ENCODE peak calls at places on chromosome 17, in ten cellular contexts. Q is lower lobe of right lung; M is MM.1S; J is stomach; D is CD4-positive, alpha-beta T cell; O is choroid plexus epithelial cell; H is IMR-90; S is HFF-Myc; Y is GM13977; T is B cell. N is an unnamed sample.

GRCh38 chr17:2798679-2799078 is 2.4 kb downstream of the RAP1GAP2 start:
- DNase-seq in M (no peak), D (no peak), J (no peak), O (no peak), Y (no peak), H (no peak), Q (no peak), S (no peak), T (no peak), N (no peak)

GRCh38 chr17:62787358-62787757 is 20.8 kb downstream of the MARCHF10 start:
- DNase-seq in H (peak), Q (no peak), M (no peak), T (no peak), Y (no peak), O (peak), D (no peak), J (no peak), S (no peak), N (no peak)

GRCh38 chr17:10318540-10318939 is 54.3 kb downstream of the MYH13 start:
- DNase-seq in J (no peak), Y (no peak), T (no peak), D (no peak), Q (no peak), O (no peak), S (no peak), M (no peak), H (no peak), N (no peak)

GRCh38 chr17:17109896-17110295 is 67.6 kb downstream of the MPRIP start:
- DNase-seq in Y (no peak), D (peak), H (no peak), Q (peak), J (peak), O (no peak), T (peak), S (no peak), M (no peak), N (no peak)

GRCh38 chr17:3533752-3534151 is 23.9 kb downstream of the TRPV3 start:
- DNase-seq in J (no peak), O (no peak), S (no peak), M (no peak), D (no peak), Q (no peak), Y (no peak), T (no peak), H (no peak), N (no peak)

GRCh38 chr17:15651001-15651582 is 31.6 kb upstream of the FBXW10B start:
- DNase-seq in S (no peak), O (no peak), H (no peak), J (no peak), M (no peak), Q (no peak), T (no peak), D (no peak), Y (no peak), N (no peak)

GRCh38 chr17:77959216-77959925 is 868 bp downstream of the TNRC6C start:
- DNase-seq in O (peak), T (no peak), D (peak), Q (peak), Y (peak), M (peak), H (peak), J (peak), S (no peak), N (peak)

GRCh38 chr17:81726004-81726403 is 13.9 kb downstream of the SLC25A10 start:
- DNase-seq in Q (peak), S (no peak), D (no peak), Y (no peak), M (no peak), T (no peak), J (peak), O (no peak), H (no peak), N (no peak)

GRCh38 chr17:48592592-48592991 is 987 bp downstream of the HOXB5 start:
- DNase-seq in M (no peak), J (no peak), Y (no peak), T (no peak), H (peak), D (no peak), S (no peak), Q (no peak), O (no peak), N (no peak)

GRCh38 chr17:39678340-39679116 is 9.3 kb downstream of the PGAP3 start:
- DNase-seq in T (no peak), J (peak), O (no peak), Y (no peak), D (no peak), S (no peak), Q (no peak), H (no peak), M (no peak), N (no peak)

GRCh38 chr17:17033466-17033865 is 8.8 kb upstream of the MPRIP start:
- DNase-seq in S (no peak), H (no peak), D (no peak), J (no peak), T (no peak), M (no peak), O (no peak), Q (no peak), Y (no peak), N (no peak)

GRCh38 chr17:29566473-29567361 is at the start of gene ABHD15:
- DNase-seq in T (peak), H (peak), O (peak), D (peak), Q (peak), S (no peak), J (peak), Y (peak), M (peak), N (peak)

GRCh38 chr17:82217530-82218204 is 5.0 kb upstream of the CCDC57 start:
- DNase-seq in J (peak), Y (no peak), S (no peak), H (peak), Q (peak), M (no peak), D (no peak), T (no peak), O (peak), N (no peak)

GRCh38 chr17:82305727-82306300 is 11.6 kb downstream of the CD7 start:
- DNase-seq in M (no peak), T (no peak), D (no peak), S (no peak), H (no peak), Q (no peak), Y (peak), O (no peak), J (no peak), N (no peak)

GRCh38 chr17:47847341-47848197 is 3.4 kb downstream of the SP6 start:
- DNase-seq in O (peak), J (no peak), Q (no peak), M (peak), H (no peak), D (peak), Y (no peak), T (no peak), S (no peak), N (no peak)

GRCh38 chr17:51250314-51250840 is 9.5 kb downstream of the MBTD1 start:
- DNase-seq in S (no peak), O (no peak), H (no peak), M (no peak), D (no peak), Q (no peak), T (no peak), Y (no peak), J (no peak), N (no peak)

GRCh38 chr17:60604686-60605334 is 4.8 kb downstream of the PPM1D start:
- DNase-seq in T (no peak), J (no peak), Q (no peak), M (no peak), S (no peak), Y (no peak), D (no peak), O (peak), H (peak), N (no peak)

GRCh38 chr17:37770631-37771518 is 26.0 kb upstream of the HNF1B start:
- DNase-seq in D (peak), O (peak), T (no peak), S (no peak), M (peak), H (peak), Y (no peak), Q (peak), J (peak), N (peak)

GRCh38 chr17:60087882-60088669 is 9.4 kb upstream of the HEATR6 start:
- DNase-seq in O (peak), S (no peak), Y (no peak), Q (no peak), T (no peak), J (peak), H (no peak), D (no peak), M (no peak), N (no peak)

GRCh38 chr17:72145972-72146755 is 25.3 kb downstream of the SOX9 start:
- DNase-seq in J (no peak), Y (no peak), Q (no peak), H (peak), O (peak), S (no peak), D (no peak), M (no peak), T (no peak), N (no peak)
- TF ChIP-seq CTCF in J (no peak), Y (no peak), Q (no peak), H (no peak), O (peak), S (no peak), D (no peak), M (no peak), T (no peak), N (no peak)

DNA sequence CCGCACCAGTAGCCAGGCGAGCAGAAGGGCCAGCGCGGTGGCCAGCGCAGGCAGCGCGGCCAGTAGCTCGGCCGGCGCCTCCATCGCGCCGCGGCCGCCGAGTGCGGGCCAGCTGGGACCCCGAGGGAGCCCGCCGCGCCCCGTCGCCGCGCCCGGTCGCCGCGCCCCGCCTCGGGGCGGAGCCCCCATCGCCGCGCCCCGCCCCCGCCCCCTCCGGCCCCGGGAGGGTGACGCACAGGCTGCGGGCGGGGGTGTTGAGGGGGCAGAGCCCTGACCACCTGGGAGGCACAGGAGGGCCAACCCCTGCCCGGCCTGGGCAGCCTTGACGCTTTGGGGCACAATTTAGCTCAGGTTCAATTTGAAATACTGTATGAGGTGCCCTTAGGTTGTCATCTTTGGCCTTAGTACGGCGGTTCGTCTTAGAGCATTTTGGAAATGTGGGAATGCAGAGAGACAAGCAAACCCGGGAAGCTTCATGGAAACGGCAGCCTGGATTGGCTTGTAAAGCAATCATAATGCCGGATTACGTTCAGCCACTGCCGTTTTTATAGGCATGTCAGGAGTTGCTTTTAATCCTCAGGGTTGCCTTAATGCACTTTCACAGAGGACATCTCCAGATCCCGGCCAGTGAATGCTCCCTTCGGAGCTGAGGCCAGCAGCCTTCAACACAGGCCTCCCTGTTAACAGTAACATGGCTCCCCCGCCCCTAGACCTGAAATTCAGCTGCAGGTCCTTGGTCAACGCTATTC is at the start of gene MXRA7:
- DNase-seq in Q (peak), J (peak), O (peak), H (peak), D (peak), Y (peak), T (peak), S (no peak), M (peak), N (peak)
- TF ChIP-seq CTCF in Q (no peak), J (no peak), O (no peak), H (no peak), D (no peak), Y (no peak), T (no peak), S (no peak), M (no peak), N (no peak)

GRCh38 chr17:57550671-57551315 is 194.3 kb downstream of the CCDC182 start:
- DNase-seq in M (no peak), J (no peak), Q (no peak), O (no peak), D (no peak), S (no peak), H (no peak), Y (no peak), T (no peak), N (no peak)

GRCh38 chr17:57553525-57553924 is 191.6 kb downstream of the CCDC182 start:
- DNase-seq in J (no peak), S (no peak), O (peak), D (no peak), T (no peak), H (peak), Y (no peak), M (no peak), Q (no peak), N (no peak)

GRCh38 chr17:57551321-57552079 is 193.6 kb downstream of the CCDC182 start:
- DNase-seq in M (peak), Q (no peak), S (no peak), O (no peak), T (peak), J (peak), D (peak), H (no peak), Y (peak), N (no peak)

GRCh38 chr17:57553991-57554825 is 190.9 kb downstream of the CCDC182 start:
- DNase-seq in S (no peak), M (no peak), Q (peak), O (peak), J (no peak), D (no peak), T (no peak), H (peak), Y (no peak), N (peak)

DNA sequence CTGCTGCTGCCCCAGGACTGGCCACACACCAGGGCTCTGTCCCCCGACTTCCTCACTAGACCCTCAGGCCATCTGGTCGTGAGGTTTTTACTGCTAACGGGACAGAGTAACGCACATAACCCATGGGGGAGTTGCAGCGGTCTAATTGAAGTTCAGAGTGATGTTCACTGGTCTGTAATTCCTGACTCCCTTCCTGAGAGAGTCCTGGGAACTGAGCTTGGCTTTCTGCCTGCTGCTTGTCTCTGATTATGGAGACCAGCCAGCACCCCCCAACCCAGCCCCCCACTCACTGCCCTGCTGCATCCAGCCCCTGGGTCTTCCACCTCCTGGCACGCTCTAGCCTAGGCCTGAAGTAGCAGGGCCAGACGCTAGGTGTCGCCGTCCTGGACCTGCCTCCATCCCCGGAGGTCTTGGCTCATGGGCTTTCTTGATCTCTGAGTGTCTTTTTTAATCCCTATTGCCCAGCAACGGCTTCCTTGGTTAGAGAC is 192.9 kb downstream of the CCDC182 start:
- DNase-seq in D (peak), H (no peak), T (peak), Q (no peak), M (no peak), Y (peak), O (peak), S (no peak), J (no peak), N (peak)
- TF ChIP-seq CTCF in D (no peak), H (peak), T (peak), Q (peak), M (no peak), Y (peak), O (peak), S (peak), J (no peak), N (peak)

DNA sequence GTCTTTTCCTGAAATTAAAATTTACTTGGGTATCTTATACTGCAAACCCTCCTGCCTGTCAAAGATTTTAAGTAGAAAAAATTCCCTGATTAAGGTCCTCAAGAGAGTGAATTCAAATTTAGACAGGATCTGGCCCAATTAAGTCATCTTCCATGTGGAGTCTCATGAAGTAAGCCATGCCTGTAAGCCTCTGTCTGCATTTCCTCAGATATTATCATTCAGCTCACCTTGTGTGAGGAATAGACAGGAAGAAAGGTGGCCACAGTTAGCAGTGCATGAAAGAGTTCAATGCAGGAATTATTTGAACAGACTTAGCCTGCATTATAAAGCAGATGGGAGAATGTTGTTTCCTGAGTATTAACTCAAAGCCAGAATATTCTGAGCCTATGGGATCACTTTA is 174.7 kb downstream of the HS3ST3A1 start:
- DNase-seq in M (no peak), O (no peak), Y (no peak), D (no peak), Q (no peak), H (no peak), J (no peak), T (no peak), S (no peak), N (no peak)
- TF ChIP-seq CTCF in M (no peak), O (no peak), Y (no peak), D (no peak), Q (no peak), H (no peak), J (no peak), T (no peak), S (no peak), N (no peak)

DNA sequence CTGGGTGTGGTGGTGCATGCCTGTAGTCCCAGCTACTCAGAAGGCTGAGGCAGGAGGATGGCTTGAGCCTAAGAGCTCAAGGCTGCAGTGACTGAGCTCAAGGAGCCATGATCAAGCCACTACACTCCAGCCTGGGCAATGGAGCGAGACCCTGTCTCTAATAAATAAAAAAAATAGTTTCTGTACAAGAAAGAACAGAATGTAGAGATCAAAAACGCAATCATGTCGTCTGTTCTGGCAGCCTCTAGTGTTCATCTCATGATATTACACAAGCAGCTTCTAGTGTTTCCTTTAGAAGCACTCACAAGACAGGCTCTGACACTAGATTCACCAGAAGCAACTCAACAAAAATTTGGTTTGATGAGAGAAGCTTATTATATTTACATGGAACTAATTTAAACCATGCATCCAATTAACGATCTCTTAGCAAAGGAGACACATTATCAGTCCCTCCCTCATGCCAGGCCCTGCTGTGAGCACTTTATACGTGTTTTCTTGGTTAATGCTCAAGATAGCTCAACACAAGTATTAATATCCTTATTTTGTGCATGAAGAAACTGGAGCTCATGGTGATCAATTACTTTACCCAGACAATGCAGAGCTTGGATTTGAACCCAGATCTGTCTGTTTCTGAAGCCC is 6.9 kb upstream of the KRTAP17-1 start:
- DNase-seq in Y (peak), T (no peak), M (peak), J (no peak), S (peak), O (peak), Q (no peak), H (peak), D (no peak), N (no peak)
- TF ChIP-seq CTCF in Y (peak), T (peak), M (peak), J (peak), S (peak), O (peak), Q (peak), H (peak), D (peak), N (peak)

GRCh38 chr17:7859028-7859427 is 1.2 kb downstream of the CYB5D1 start:
- DNase-seq in O (no peak), H (no peak), D (no peak), T (no peak), Y (no peak), M (no peak), Q (no peak), S (no peak), J (no peak), N (no peak)

GRCh38 chr17:7857724-7858486 is at the start of gene CYB5D1:
- DNase-seq in M (peak), J (peak), H (peak), T (peak), D (peak), Y (peak), S (peak), Q (peak), O (peak), N (peak)

GRCh38 chr17:7856840-7857723 is at the start of gene NAA38:
- DNase-seq in Q (peak), H (peak), S (peak), T (peak), D (peak), M (peak), J (peak), Y (peak), O (peak), N (peak)

GRCh38 chr17:7856081-7856791 is 1.1 kb downstream of the NAA38 start:
- DNase-seq in J (no peak), Y (peak), H (no peak), S (no peak), D (peak), Q (peak), M (peak), T (peak), O (peak), N (peak)

DNA sequence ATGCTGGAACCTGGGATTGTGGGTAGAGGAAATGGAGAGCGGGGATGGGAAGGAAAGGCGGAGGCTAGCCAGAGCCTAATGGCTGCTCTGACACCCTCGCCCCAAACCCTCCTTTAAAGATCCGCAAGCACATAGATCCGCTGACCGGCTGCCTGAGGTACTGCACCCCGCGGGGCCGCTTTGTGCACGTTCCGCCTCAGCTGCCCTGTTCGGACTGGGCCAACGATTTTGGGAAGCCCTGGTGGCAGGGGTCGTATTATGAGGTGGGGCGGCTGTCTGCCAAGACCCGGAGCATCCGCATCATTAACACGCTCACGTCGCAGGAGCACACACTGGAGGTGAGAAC is 657 bp downstream of the CYB5D1 start:
- DNase-seq in M (peak), H (peak), D (peak), T (peak), Y (no peak), O (peak), Q (peak), S (no peak), J (no peak), N (peak)
- TF ChIP-seq CTCF in M (peak), H (peak), D (no peak), T (no peak), Y (peak), O (peak), Q (peak), S (peak), J (peak), N (peak)

GRCh38 chr17:13306310-13306962 is 288.6 kb upstream of the ELAC2 start:
- DNase-seq in Y (no peak), S (peak), M (no peak), T (no peak), H (peak), D (no peak), Q (no peak), O (peak), J (no peak), N (peak)
- TF ChIP-seq CTCF in Y (no peak), S (peak), M (no peak), T (no peak), H (peak), D (no peak), Q (peak), O (peak), J (no peak), N (peak)